ENCODE peak calls at places on chromosomes 6 and 20, in ten cellular contexts. N is NCI-H1048; T is stimulated activated CD8-positive, alpha-beta memory T cell treated with anti-CD3 and anti-CD28 coated beads, Interleukin-4, amount 100 ng/mL, for 24 hours; A is AG08395; D is T-helper 17 cell; Y is psoas muscle; J is NCI-H187; M is SW480; X is amniotic stem cell; F is mesenchymal stem cell. K is an unnamed sample.

GRCh38 chr6:112337209-112337638 is 9.9 kb upstream of the RFPL4B start:
- DNase-seq in D (no peak), A (peak), Y (peak), N (peak), J (peak), M (peak), F (peak), X (peak), T (no peak), K (no peak)

GRCh38 chr20:13231031-13231752 is 10.1 kb downstream of the ISM1 start:
- DNase-seq in T (peak), M (peak), Y (no peak), N (no peak), F (no peak), D (peak), A (peak), X (no peak), J (no peak), K (no peak)

GRCh38 chr20:37837934-37838333 is 65.0 kb upstream of the VSTM2L start:
- DNase-seq in T (no peak), F (no peak), J (no peak), N (no peak), X (no peak), A (no peak), D (no peak), M (no peak), Y (no peak), K (no peak)

GRCh38 chr6:31558631-31559500 is 11.5 kb downstream of the NFKBIL1 start:
- DNase-seq in X (no peak), A (peak), Y (no peak), M (no peak), N (no peak), F (peak), D (peak), J (no peak), T (no peak), K (peak)

GRCh38 chr6:121479486-121480098 is 44.1 kb downstream of the GJA1 start:
- DNase-seq in Y (no peak), D (no peak), A (no peak), T (no peak), F (no peak), M (no peak), J (no peak), N (no peak), X (no peak), K (no peak)

GRCh38 chr20:49661560-49662329 is 51.9 kb downstream of the B4GALT5 start:
- DNase-seq in A (no peak), X (no peak), J (no peak), M (peak), F (no peak), N (no peak), D (no peak), T (no peak), Y (no peak), K (no peak)

GRCh38 chr6:871503-871902 is 178.6 kb upstream of the EXOC2 start:
- DNase-seq in Y (no peak), A (no peak), N (no peak), F (no peak), T (no peak), J (no peak), M (no peak), X (no peak), D (no peak), K (no peak)

GRCh38 chr20:59159091-59159821 is 4.4 kb upstream of the ZNF831 start:
- DNase-seq in N (no peak), J (no peak), Y (no peak), T (peak), F (no peak), X (no peak), M (no peak), D (peak), A (no peak), K (no peak)

GRCh38 chr20:16385462-16385861 is 187.8 kb downstream of the KIF16B start:
- DNase-seq in D (no peak), J (no peak), F (no peak), N (no peak), T (no peak), Y (no peak), M (no peak), X (no peak), A (no peak), K (no peak)

GRCh38 chr6:33324139-33324538 is 6.6 kb upstream of the ZBTB22 start:
- DNase-seq in D (no peak), N (no peak), J (no peak), T (no peak), F (no peak), X (no peak), A (no peak), M (no peak), Y (no peak), K (no peak)

GRCh38 chr6:170019259-170020040 is 268.0 kb downstream of the ERMARD start:
- DNase-seq in Y (no peak), A (peak), D (no peak), J (no peak), M (no peak), N (no peak), F (no peak), T (no peak), X (no peak), K (no peak)

GRCh38 chr20:9066196-9066595 is 2.7 kb upstream of the PLCB4 start:
- DNase-seq in D (no peak), M (no peak), F (no peak), Y (no peak), J (no peak), X (no peak), N (no peak), T (no peak), A (peak), K (no peak)

GRCh38 chr6:29603930-29604329 is 19.0 kb downstream of the OR2H2 start:
- DNase-seq in T (no peak), D (no peak), Y (no peak), F (no peak), X (no peak), N (no peak), M (no peak), J (no peak), A (no peak), K (no peak)

GRCh38 chr6:119543332-119543731 is 193.8 kb upstream of the MAN1A1 start:
- DNase-seq in Y (no peak), D (no peak), X (no peak), F (no peak), J (no peak), M (no peak), A (no peak), N (no peak), T (no peak), K (no peak)

GRCh38 chr20:3801846-3802245 is 5.7 kb downstream of the CDC25B start:
- DNase-seq in N (no peak), A (no peak), X (no peak), F (no peak), M (no peak), J (no peak), T (no peak), Y (peak), D (no peak), K (no peak)

GRCh38 chr20:3616250-3616649 is 46.9 kb downstream of the GFRA4 start:
- DNase-seq in F (no peak), D (no peak), M (peak), X (no peak), A (peak), T (no peak), N (no peak), Y (no peak), J (no peak), K (no peak)

GRCh38 chr6:129631070-129631469 is 78.9 kb downstream of the ARHGAP18 start:
- DNase-seq in X (no peak), D (no peak), T (no peak), N (no peak), Y (no peak), A (no peak), J (no peak), F (no peak), M (no peak), K (no peak)

GRCh38 chr6:74068945-74069570 is 373.1 kb downstream of the CD109 start:
- DNase-seq in A (peak), J (no peak), X (no peak), M (no peak), F (no peak), D (no peak), T (no peak), N (no peak), Y (no peak), K (no peak)

GRCh38 chr6:55836481-55836880 is 38.9 kb downstream of the BMP5 start:
- DNase-seq in N (no peak), D (no peak), F (no peak), J (no peak), X (no peak), A (no peak), Y (no peak), T (no peak), M (no peak), K (no peak)

GRCh38 chr6:14831922-14832321 is 413.9 kb upstream of the JARID2 start:
- DNase-seq in F (no peak), X (no peak), M (no peak), N (no peak), Y (no peak), T (no peak), D (no peak), A (no peak), J (no peak), K (no peak)

GRCh38 chr20:62824476-62825287 is 7.8 kb downstream of the COL9A3 start:
- DNase-seq in X (no peak), F (no peak), T (no peak), M (peak), A (no peak), Y (no peak), J (no peak), D (peak), N (no peak), K (peak)

GRCh38 chr6:1525364-1526038 is 84.2 kb upstream of the FOXC1 start:
- DNase-seq in A (peak), N (no peak), M (no peak), J (no peak), X (no peak), T (no peak), F (no peak), Y (no peak), D (no peak), K (no peak)

GRCh38 chr6:132763269-132763668 is 5.6 kb upstream of the VNN2 start:
- DNase-seq in Y (no peak), X (no peak), N (no peak), T (peak), M (no peak), F (peak), J (no peak), A (no peak), D (no peak), K (peak)

GRCh38 chr6:157143885-157144795 is 179.2 kb downstream of the TMEM242 start:
- DNase-seq in M (no peak), T (no peak), X (no peak), Y (no peak), F (no peak), D (no peak), J (no peak), N (no peak), A (no peak), K (no peak)

GRCh38 chr6:912871-913663 is 220.1 kb upstream of the EXOC2 start:
- DNase-seq in D (no peak), X (peak), F (peak), N (no peak), T (no peak), M (peak), J (no peak), Y (no peak), A (peak), K (no peak)